ENCODE peak calls at places on chromosomes 3 and 15, in seven cellular contexts. Y is activated T-cell treated with anti-CD3 and anti-CD28 coated beads, Interleukin-2, amount 50 U/mL, for 72 hours; B is stimulated activated CD8-positive, alpha-beta memory T cell treated with anti-CD3 and anti-CD28 coated beads, Interleukin-2, amount 100 ng/mL, for 48 hours; C is globus pallidus; U is T-cell; V is EL; I is stomach. L is an unnamed sample.

GRCh38 chr3:103794656-103795055 is 1359.8 kb downstream of the ZPLD1 start:
- DNase-seq in U (no peak), C (no peak), B (no peak), Y (no peak), V (no peak), I (no peak), L (no peak)

GRCh38 chr3:103295974-103296570 is 861.3 kb downstream of the ZPLD1 start:
- DNase-seq in Y (no peak), I (no peak), U (no peak), C (no peak), V (peak), B (no peak), L (peak)

GRCh38 chr3:127809211-127809610 is 13.1 kb downstream of the MGLL start:
- DNase-seq in I (no peak), V (no peak), B (no peak), U (no peak), C (no peak), Y (no peak), L (no peak)

GRCh38 chr15:40279437-40280141 is 3.3 kb downstream of the ANKRD63 start:
- DNase-seq in B (peak), I (peak), C (peak), U (peak), V (peak), Y (peak), L (no peak)

GRCh38 chr15:98681061-98681460 is 32.7 kb downstream of the IGF1R start:
- DNase-seq in I (no peak), U (no peak), C (no peak), B (no peak), V (no peak), Y (no peak), L (no peak)

GRCh38 chr15:57637836-57638235 is 46.1 kb downstream of the MYZAP start:
- DNase-seq in C (no peak), I (no peak), B (no peak), V (no peak), U (no peak), Y (no peak), L (no peak)

GRCh38 chr3:126358038-126358815 is 1.0 kb upstream of the KLF15 start:
- DNase-seq in V (peak), B (no peak), Y (no peak), I (no peak), U (no peak), C (no peak), L (no peak)

GRCh38 chr3:121436641-121437040 is 109.1 kb downstream of the POLQ start:
- DNase-seq in V (peak), I (no peak), Y (no peak), B (no peak), C (no peak), U (no peak), L (no peak)

GRCh38 chr3:44529927-44530326 is 25.1 kb upstream of the ZKSCAN7 start:
- DNase-seq in I (no peak), B (no peak), V (peak), Y (peak), C (no peak), U (no peak), L (no peak)

GRCh38 chr3:15654096-15654495 is 52.6 kb downstream of the BTD start:
- DNase-seq in Y (no peak), B (no peak), U (no peak), I (no peak), C (no peak), V (no peak), L (no peak)

GRCh38 chr15:27254016-27254415 is 283.0 kb downstream of the GABRG3 start:
- DNase-seq in I (no peak), U (no peak), C (no peak), B (no peak), V (no peak), Y (no peak), L (no peak)

GRCh38 chr15:31459011-31459748 is 132.5 kb downstream of the KLF13 start:
- DNase-seq in Y (peak), I (peak), B (peak), V (no peak), U (no peak), C (no peak), L (no peak)

GRCh38 chr3:182673336-182673735 is 120.0 kb upstream of the ATP11B start:
- DNase-seq in C (no peak), I (no peak), V (no peak), Y (no peak), U (no peak), B (no peak), L (no peak)

GRCh38 chr3:23232016-23232415 is 28.9 kb downstream of the UBE2E2 start:
- DNase-seq in B (no peak), Y (no peak), V (peak), U (no peak), C (no peak), I (no peak), L (no peak)

GRCh38 chr15:69974321-69974720 is 123.4 kb downstream of the TLE3 start:
- DNase-seq in C (no peak), I (no peak), B (no peak), V (no peak), Y (no peak), U (no peak), L (no peak)

GRCh38 chr3:14227866-14228265 is 49.2 kb downstream of the LSM3 start:
- DNase-seq in I (no peak), C (no peak), B (no peak), Y (no peak), U (no peak), V (no peak), L (no peak)

GRCh38 chr3:117045143-117045542 is 335.6 kb downstream of the TUSC7 start:
- DNase-seq in I (no peak), C (no peak), Y (no peak), V (peak), U (no peak), B (no peak), L (no peak)

GRCh38 chr15:45634442-45635190 is at the start of gene SQOR:
- DNase-seq in I (peak), V (peak), U (peak), Y (peak), C (peak), B (peak), L (no peak)

GRCh38 chr3:158420654-158421396 is 150.2 kb upstream of the MLF1 start:
- DNase-seq in Y (no peak), V (peak), U (no peak), B (no peak), I (no peak), C (no peak), L (no peak)

GRCh38 chr3:27544372-27544865 is 60.2 kb upstream of the SLC4A7 start:
- DNase-seq in U (no peak), V (peak), B (no peak), C (no peak), Y (no peak), I (no peak), L (no peak)

GRCh38 chr3:88113311-88114162 is 36.2 kb upstream of the C3orf38 start:
- DNase-seq in I (peak), B (peak), C (peak), Y (peak), V (peak), U (peak), L (peak)